ENCODE peak calls at places on chromosomes 4 and X, in seven cellular contexts. D is stromal cell of bone marrow; V is dorsolateral prefrontal cortex; F is stimulated activated CD4-positive, alpha-beta T cell treated with anti-CD3 and anti-CD28 coated beads, TNF-alpha, amount 100 ng/mL, for 4 hours; G is T-cell; Q is AG10803; S is endothelial cell. L is an unnamed sample.

GRCh38 chr4:6345096-6345830 is 75.6 kb downstream of the WFS1 start:
- DNase-seq in D (no peak), V (no peak), F (no peak), G (no peak), Q (no peak), S (no peak), L (no peak)

GRCh38 chr4:86935499-86935832 is 655 bp downstream of the AFF1 start:
- DNase-seq in D (no peak), V (no peak), F (peak; percentile 17), G (no peak), Q (no peak), S (no peak), L (no peak)

GRCh38 chr4:174699654-174700053 is 129.4 kb downstream of the GLRA3 start:
- DNase-seq in D (no peak), V (no peak), F (no peak), G (no peak), Q (no peak), S (no peak), L (no peak)

GRCh38 chr4:173074501-173074946 is 94.1 kb upstream of the GALNT7 start:
- DNase-seq in D (peak; percentile 66), V (peak; percentile 81), F (no peak), G (no peak), Q (peak; percentile 58), S (no peak), L (peak; percentile 95)

GRCh38 chr4:95283320-95283719 is 265.5 kb downstream of the UNC5C start:
- DNase-seq in D (no peak), V (no peak), F (no peak), G (no peak), Q (no peak), S (no peak), L (no peak)

GRCh38 chrX:12701625-12702024 is 89.6 kb upstream of the PRPS2 start:
- DNase-seq in D (peak; percentile 40), V (peak; percentile 6), F (no peak), G (no peak), Q (peak; percentile 54), S (peak; percentile 44), L (peak; percentile 23)

GRCh38 chrX:104315555-104315954 is 60.8 kb upstream of the ESX1 start:
- DNase-seq in D (peak; percentile 50), V (no peak), F (no peak), G (no peak), Q (peak; percentile 58), S (no peak), L (no peak)

GRCh38 chrX:29775890-29776289 is 439.5 kb upstream of the MAGEB2 start:
- DNase-seq in D (no peak), V (no peak), F (no peak), G (no peak), Q (no peak), S (no peak), L (no peak)

GRCh38 chr4:184746532-184746870 is 12.6 kb upstream of the CENPU start:
- DNase-seq in D (peak; percentile 75), V (no peak), F (no peak), G (no peak), Q (peak; percentile 97), S (no peak), L (peak; percentile 85)

L was measured in skeletal muscle cell.